ENCODE peak calls at places on chromosomes 13 and 19, in seven cellular contexts. P is stimulated activated CD4-positive, alpha-beta T cell treated with anti-CD3 and anti-CD28 coated beads, Interleukin-2, amount 100 ng/mL, for 48 hours; J is NCI-H774; D is NCI-H2081; T is non-pigmented ciliary epithelial cell; N is adipocyte; I is coronary artery. Z is an unnamed sample.

GRCh38 chr13:33615436-33615835 is 202.5 kb upstream of the RFC3 start:
- DNase-seq in P (no peak), J (no peak), D (no peak), T (no peak), N (no peak), I (no peak), Z (no peak)

GRCh38 chr19:18501832-18502231 is 20.0 kb downstream of the ELL start:
- DNase-seq in P (no peak), J (no peak), D (no peak), T (no peak), N (no peak), I (no peak), Z (no peak)

GRCh38 chr19:10295305-10295846 is 5.6 kb downstream of the ICAM5 start:
- DNase-seq in P (no peak), J (no peak), D (no peak), T (no peak), N (no peak), I (no peak), Z (peak)

GRCh38 chr19:33438987-33439781 is 65.7 kb downstream of the CEBPG start:
- DNase-seq in P (no peak), J (no peak), D (no peak), T (no peak), N (no peak), I (no peak), Z (no peak)

GRCh38 chr19:44694184-44694579 is 4.8 kb upstream of the CEACAM16 start:
- DNase-seq in P (peak), J (no peak), D (no peak), T (no peak), N (no peak), I (no peak), Z (no peak)

GRCh38 chr19:35404879-35405622 is 34.2 kb downstream of the GPR42 start:
- DNase-seq in P (peak), J (no peak), D (no peak), T (peak), N (peak), I (no peak), Z (peak)

GRCh38 chr13:35672611-35673010 is 196.1 kb upstream of the MAB21L1 start:
- DNase-seq in P (no peak), J (no peak), D (peak), T (no peak), N (peak), I (no peak), Z (no peak)

GRCh38 chr13:78657699-78658629 is 991 bp downstream of the OBI1 start:
- DNase-seq in P (no peak), J (no peak), D (no peak), T (no peak), N (peak), I (no peak), Z (no peak)

GRCh38 chr13:30918662-30919405 is 12.8 kb downstream of the MEDAG start:
- DNase-seq in P (no peak), J (no peak), D (no peak), T (no peak), N (no peak), I (no peak), Z (no peak)

GRCh38 chr19:3494559-3494958 is 5.9 kb downstream of the DOHH start:
- DNase-seq in P (peak), J (no peak), D (no peak), T (no peak), N (no peak), I (no peak), Z (no peak)

GRCh38 chr13:113179374-113180230 is 21.2 kb downstream of the PROZ start:
- DNase-seq in P (no peak), J (no peak), D (no peak), T (no peak), N (no peak), I (no peak), Z (no peak)

GRCh38 chr19:49430678-49431329 is 5.6 kb downstream of the GFY start:
- DNase-seq in P (no peak), J (no peak), D (no peak), T (no peak), N (no peak), I (no peak), Z (no peak)

GRCh38 chr19:37484406-37485115 is 15.4 kb downstream of the ZNF570 start:
- DNase-seq in P (no peak), J (no peak), D (no peak), T (no peak), N (no peak), I (no peak), Z (no peak)

GRCh38 chr13:110338441-110339101 is 31.5 kb downstream of the COL4A2 start:
- DNase-seq in P (no peak), J (no peak), D (no peak), T (no peak), N (peak), I (peak), Z (no peak)

GRCh38 chr19:7460562-7460966 is 28.3 kb downstream of the PEX11G start:
- DNase-seq in P (no peak), J (no peak), D (no peak), T (peak), N (no peak), I (no peak), Z (no peak)

GRCh38 chr13:74258951-74259350 is 124.7 kb upstream of the KLF12 start:
- DNase-seq in P (no peak), J (no peak), D (no peak), T (no peak), N (no peak), I (no peak), Z (no peak)

GRCh38 chr19:28406966-28407365 is 806.0 kb downstream of the UQCRFS1 start:
- DNase-seq in P (no peak), J (no peak), D (no peak), T (no peak), N (no peak), I (no peak), Z (no peak)

GRCh38 chr19:48509467-48510194 is 2.0 kb downstream of the LMTK3 start:
- DNase-seq in P (no peak), J (no peak), D (no peak), T (no peak), N (no peak), I (no peak), Z (no peak)

GRCh38 chr19:41926028-41926860 is 2.0 kb downstream of the ERFL start:
- DNase-seq in P (no peak), J (no peak), D (no peak), T (no peak), N (no peak), I (no peak), Z (no peak)

GRCh38 chr19:7348587-7349230 is at the start of gene ARHGEF18:
- DNase-seq in P (no peak), J (no peak), D (no peak), T (no peak), N (no peak), I (no peak), Z (peak)

GRCh38 chr19:11198769-11199469 is 1.6 kb upstream of the KANK2 start:
- DNase-seq in P (no peak), J (no peak), D (no peak), T (no peak), N (no peak), I (no peak), Z (no peak)

GRCh38 chr19:20365146-20365545 is 198.1 kb downstream of the ZNF486 start:
- DNase-seq in P (no peak), J (no peak), D (no peak), T (no peak), N (no peak), I (no peak), Z (no peak)

GRCh38 chr13:92838786-92839185 is 387.8 kb upstream of the GPC6 start:
- DNase-seq in P (no peak), J (no peak), D (no peak), T (peak), N (no peak), I (no peak), Z (no peak)

GRCh38 chr13:66992183-66992582 is 238.0 kb downstream of the PCDH9 start:
- DNase-seq in P (no peak), J (no peak), D (peak), T (no peak), N (peak), I (no peak), Z (no peak)

GRCh38 chr13:50915562-50915961 is 6.0 kb downstream of the RNASEH2B start:
- DNase-seq in P (no peak), J (no peak), D (peak), T (no peak), N (no peak), I (no peak), Z (no peak)

GRCh38 chr19:18483119-18483518 is 38.8 kb downstream of the ELL start:
- DNase-seq in P (no peak), J (peak), D (peak), T (no peak), N (no peak), I (no peak), Z (no peak)

GRCh38 chr13:32191452-32191998 is 123.6 kb downstream of the ZAR1L start:
- DNase-seq in P (no peak), J (no peak), D (no peak), T (no peak), N (no peak), I (no peak), Z (no peak)

Z was measured in stimulated activated effector memory CD8-positive, alpha-beta T cell treated with anti-CD3 and anti-CD28 coated beads, Interleukin-12 subunit alpha, Interleukin-12 subunit beta, amount 100 ng/mL, for 72 hours.